ENCODE peak calls at places on chromosomes 6 and 20, in ten cellular contexts. Z is left lung, V is tibial artery, E is colonic mucosa, O is suprapubic skin, P is left ventricle myocardium inferior, A is stomach, U is Panc1, Y is breast epithelium, H is choroid plexus epithelial cell. Q is an unnamed sample.
A peak's percentile ranks its signal among the peaks of the same experiment; 100 is the strongest.

GRCh38 chr6:113315068-113315467 is 542.1 kb upstream of the MARCKS start:
- DNase-seq in Z (no peak), V (no peak), E (no peak), O (no peak), P (no peak), A (no peak), U (no peak), Y (no peak), H (no peak), Q (no peak)

GRCh38 chr6:81763968-81764367 is 11.5 kb upstream of the TENT5A start:
- DNase-seq in Z (no peak), V (no peak), E (no peak), O (no peak), P (no peak), A (no peak), U (no peak), Y (no peak), H (no peak), Q (no peak)

GRCh38 chr6:13916230-13916944 is 8.4 kb upstream of the RNF182 start:
- DNase-seq in Z (no peak), V (no peak), E (no peak), O (no peak), P (no peak), A (no peak), U (no peak), Y (no peak), H (peak; percentile 54), Q (no peak)

GRCh38 chr6:33630014-33630413 is 8.9 kb downstream of the ITPR3 start:
- DNase-seq in Z (no peak), V (no peak), E (no peak), O (no peak), P (no peak), A (peak; percentile 46), U (no peak), Y (no peak), H (no peak), Q (no peak)

GRCh38 chr6:119259027-119259426 is 90.5 kb downstream of the MAN1A1 start:
- DNase-seq in Z (no peak), V (no peak), E (no peak), O (no peak), P (no peak), A (no peak), U (no peak), Y (no peak), H (no peak), Q (no peak)

GRCh38 chr6:85403331-85404015 is 46.4 kb upstream of the NT5E start:
- DNase-seq in Z (no peak), V (no peak), E (no peak), O (no peak), P (no peak), A (no peak), U (peak; percentile 69), Y (no peak), H (peak; percentile 96), Q (no peak)

GRCh38 chr20:21622097-21622496 is 83.4 kb upstream of the PAX1 start:
- DNase-seq in Z (no peak), V (no peak), E (no peak), O (no peak), P (no peak), A (no peak), U (no peak), Y (no peak), H (no peak), Q (no peak)

GRCh38 chr20:32961956-32962517 is 42.2 kb downstream of the SUN5 start:
- DNase-seq in Z (no peak), V (no peak), E (no peak), O (no peak), P (no peak), A (no peak), U (no peak), Y (no peak), H (no peak), Q (no peak)

DNA sequence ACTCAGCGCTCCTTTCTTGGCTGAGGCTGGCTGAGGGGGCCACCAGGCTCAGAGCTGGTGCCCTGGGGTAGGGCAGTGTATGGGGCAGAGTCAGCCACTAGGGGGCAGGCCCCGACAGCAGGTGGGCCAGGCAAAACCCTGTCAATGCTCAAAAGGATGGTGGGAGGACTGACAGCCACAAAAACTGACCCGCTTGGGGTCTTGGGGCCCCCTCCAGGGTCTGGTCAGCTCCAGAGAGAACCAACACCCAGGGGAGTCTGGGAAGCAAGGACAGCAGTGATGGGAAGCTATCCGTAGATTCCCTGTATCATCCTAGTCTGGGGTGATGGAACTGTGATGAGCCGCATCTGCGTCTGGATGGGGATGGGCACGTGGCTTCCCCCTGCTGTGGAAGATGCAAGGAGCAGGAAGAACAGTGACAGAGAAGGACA is 306.9 kb downstream of the DHX35 start:
- DNase-seq in Z (peak; percentile 74), V (peak; percentile 42), E (peak; percentile 39), O (peak; percentile 70), P (peak; percentile 51), A (peak; percentile 54), U (peak; percentile 20), Y (peak; percentile 56), H (peak; percentile 52), Q (peak; percentile 25)
- TF ChIP-seq CTCF in Z (peak; percentile 82), V (peak; percentile 56), E (peak; percentile 80), O (peak; percentile 84), P (peak; percentile 89), A (peak; percentile 80), U (peak; percentile 95), Y (peak; percentile 74), H (peak; percentile 92), Q (peak; percentile 75)

DNA sequence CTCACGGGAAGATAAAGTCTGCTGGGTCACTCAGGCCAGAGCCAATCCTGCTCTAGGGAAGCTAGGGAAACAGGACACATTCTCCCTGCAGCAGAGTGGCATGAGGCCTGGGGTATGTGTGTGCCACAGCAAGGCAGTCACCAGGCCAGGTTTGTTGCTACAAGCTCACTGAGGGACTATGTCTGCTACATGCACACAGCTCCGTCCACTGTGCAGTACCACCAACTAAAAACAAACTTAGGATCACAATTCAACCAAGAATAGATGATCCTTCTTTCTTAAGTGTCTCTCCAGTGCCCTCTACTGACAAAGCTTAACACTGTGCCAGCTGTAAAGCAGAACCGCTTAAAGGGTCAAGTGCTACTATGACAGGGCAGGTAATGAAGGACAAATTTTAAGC is 192.5 kb downstream of the PTPRK start:
- DNase-seq in Z (peak; percentile 8), V (no peak), E (no peak), O (no peak), P (no peak), A (no peak), U (peak; percentile 24), Y (no peak), H (peak; percentile 48), Q (no peak)
- TF ChIP-seq CTCF in Z (peak; percentile 43), V (peak; percentile 33), E (peak; percentile 36), O (no peak), P (peak; percentile 54), A (no peak), U (peak; percentile 46), Y (no peak), H (peak; percentile 48), Q (peak; percentile 65)

GRCh38 chr6:1625352-1625773 is 15.6 kb downstream of the FOXC1 start:
- DNase-seq in Z (no peak), V (no peak), E (no peak), O (no peak), P (no peak), A (no peak), U (no peak), Y (no peak), H (no peak), Q (no peak)
- TF ChIP-seq CTCF in Z (no peak), V (no peak), E (no peak), O (no peak), P (no peak), A (no peak), U (no peak), Y (no peak), H (no peak), Q (no peak)

GRCh38 chr6:3297909-3298308 is 39.2 kb downstream of the PSMG4 start:
- DNase-seq in Z (no peak), V (peak; percentile 8), E (no peak), O (peak; percentile 36), P (no peak), A (no peak), U (no peak), Y (peak; percentile 28), H (no peak), Q (no peak)
- TF ChIP-seq CTCF in Z (no peak), V (no peak), E (no peak), O (no peak), P (no peak), A (no peak), U (no peak), Y (no peak), H (peak; percentile 15), Q (no peak)

GRCh38 chr6:101110814-101111213 is 229.7 kb upstream of the ASCC3 start:
- DNase-seq in Z (no peak), V (no peak), E (no peak), O (no peak), P (no peak), A (no peak), U (no peak), Y (no peak), H (peak; percentile 11), Q (no peak)

GRCh38 chr6:101117397-101118185 is 236.5 kb upstream of the ASCC3 start:
- DNase-seq in Z (peak; percentile 44), V (no peak), E (peak; percentile 59), O (no peak), P (no peak), A (no peak), U (no peak), Y (no peak), H (no peak), Q (no peak)

GRCh38 chr6:101113468-101114260 is 232.5 kb upstream of the ASCC3 start:
- DNase-seq in Z (no peak), V (no peak), E (no peak), O (no peak), P (no peak), A (no peak), U (no peak), Y (no peak), H (no peak), Q (no peak)

GRCh38 chr6:101116337-101116736 is 235.2 kb upstream of the ASCC3 start:
- DNase-seq in Z (no peak), V (no peak), E (no peak), O (no peak), P (no peak), A (no peak), U (no peak), Y (no peak), H (no peak), Q (peak; percentile 20)

GRCh38 chr6:101114703-101115102 is 233.6 kb upstream of the ASCC3 start:
- DNase-seq in Z (no peak), V (no peak), E (peak; percentile 19), O (no peak), P (no peak), A (no peak), U (peak; percentile 28), Y (no peak), H (peak; percentile 62), Q (peak; percentile 14)
- TF ChIP-seq CTCF in Z (no peak), V (peak; percentile 46), E (peak; percentile 47), O (peak; percentile 24), P (peak; percentile 63), A (peak; percentile 23), U (peak; percentile 78), Y (no peak), H (peak; percentile 68), Q (peak; percentile 71)

DNA sequence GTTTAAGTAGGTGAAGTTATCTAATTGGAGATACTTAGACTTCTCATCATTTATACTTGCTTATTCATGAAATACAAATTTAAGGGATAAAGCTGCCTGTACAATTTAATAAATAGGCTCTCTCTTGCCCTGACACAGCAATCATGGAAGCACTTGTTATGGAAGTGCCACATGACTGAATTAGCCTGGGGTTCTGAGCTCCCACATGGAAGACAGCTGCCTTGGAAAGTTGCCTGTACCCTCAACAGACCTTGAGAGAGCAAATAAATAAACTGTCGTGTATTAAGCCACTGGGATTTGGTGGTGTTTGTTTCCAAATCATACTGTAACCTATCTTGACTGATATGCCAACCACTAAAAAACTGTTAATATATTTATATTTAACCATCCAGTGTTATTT is 87.0 kb upstream of the RSPO3 start:
- DNase-seq in Z (no peak), V (no peak), E (no peak), O (no peak), P (no peak), A (no peak), U (no peak), Y (no peak), H (peak; percentile 14), Q (no peak)
- TF ChIP-seq CTCF in Z (no peak), V (no peak), E (no peak), O (no peak), P (no peak), A (no peak), U (no peak), Y (no peak), H (no peak), Q (no peak)